ENCODE peak calls at places on chromosomes 6 and 20, in ten cellular contexts. U is mucosa of descending colon, Y is fibroblast of the aortic adventitia, V is sciatic nerve, L is HEK293T, O is AG04450, E is AG09319, G is left cardiac atrium, J is C1 segment of cervical spinal cord, W is neural crest cell. F is an unnamed sample.

GRCh38 chr6:41367700-41368099 is 32.3 kb downstream of the NCR2 start:
- DNase-seq in U (no peak), Y (peak), V (peak), L (peak), O (peak), E (no peak), G (peak), J (no peak), W (peak), F (peak)

GRCh38 chr6:129440691-129441090 is 269.3 kb downstream of the ARHGAP18 start:
- DNase-seq in U (no peak), Y (peak), V (no peak), L (peak), O (no peak), E (no peak), G (no peak), J (no peak), W (no peak), F (no peak)

GRCh38 chr6:88895911-88896310 is 67.5 kb downstream of the RNGTT start:
- DNase-seq in U (no peak), Y (no peak), V (no peak), L (no peak), O (no peak), E (no peak), G (no peak), J (no peak), W (no peak), F (no peak)

GRCh38 chr6:35897036-35897435 is 23.9 kb downstream of the SRPK1 start:
- DNase-seq in U (no peak), Y (no peak), V (no peak), L (no peak), O (no peak), E (no peak), G (no peak), J (no peak), W (no peak), F (no peak)

GRCh38 chr6:73830119-73830518 is 134.1 kb downstream of the CD109 start:
- DNase-seq in U (no peak), Y (no peak), V (no peak), L (no peak), O (no peak), E (no peak), G (no peak), J (no peak), W (no peak), F (no peak)

GRCh38 chr6:98839788-98840361 is 5.5 kb downstream of the POU3F2 start:
- DNase-seq in U (no peak), Y (peak), V (no peak), L (no peak), O (no peak), E (no peak), G (no peak), J (no peak), W (no peak), F (no peak)

GRCh38 chr20:17228624-17229061 is 1.8 kb downstream of the PCSK2 start:
- DNase-seq in U (peak), Y (no peak), V (no peak), L (peak), O (no peak), E (no peak), G (no peak), J (no peak), W (peak), F (no peak)

GRCh38 chr6:154996841-154997311 is 1.8 kb downstream of the TIAM2 start:
- DNase-seq in U (no peak), Y (no peak), V (no peak), L (no peak), O (no peak), E (no peak), G (no peak), J (no peak), W (no peak), F (no peak)

GRCh38 chr6:33702345-33702977 is 9.0 kb downstream of the UQCC2 start:
- DNase-seq in U (no peak), Y (peak), V (no peak), L (peak), O (peak), E (no peak), G (peak), J (no peak), W (no peak), F (no peak)

GRCh38 chr6:126625019-126625418 is 285.1 kb downstream of the CENPW start:
- DNase-seq in U (no peak), Y (peak), V (no peak), L (no peak), O (peak), E (no peak), G (no peak), J (no peak), W (peak), F (no peak)

GRCh38 chr6:32940656-32941411 is at the start of gene HLA-DMB:
- DNase-seq in U (no peak), Y (peak), V (no peak), L (peak), O (peak), E (no peak), G (peak), J (no peak), W (no peak), F (peak)

GRCh38 chr20:12722096-12722495 is 286.7 kb upstream of the SPTLC3 start:
- DNase-seq in U (no peak), Y (no peak), V (no peak), L (no peak), O (no peak), E (no peak), G (no peak), J (no peak), W (no peak), F (no peak)

GRCh38 chr20:25237610-25238318 is 10.1 kb upstream of the PYGB start:
- DNase-seq in U (no peak), Y (peak), V (no peak), L (no peak), O (peak), E (peak), G (peak), J (no peak), W (no peak), F (no peak)

GRCh38 chr20:371755-372542 is 8.6 kb upstream of the TRIB3 start:
- DNase-seq in U (peak), Y (peak), V (peak), L (no peak), O (no peak), E (peak), G (peak), J (no peak), W (no peak), F (no peak)

GRCh38 chr6:140436023-140436811 is 1061.8 kb upstream of the CITED2 start:
- DNase-seq in U (no peak), Y (peak), V (no peak), L (no peak), O (peak), E (peak), G (no peak), J (no peak), W (no peak), F (no peak)